ENCODE peak calls at places on chromosomes 16 and 17, in five cellular contexts. One of them, this sample, is unnamed.

GRCh38 chr16:11399261-11399831 is 54.1 kb downstream of the RMI2 start:
- DNase-seq in D341Med: peak; percentile 14
- DNase-seq in mesendoderm: no peak
- DNase-seq in omental fat pad: no peak
- DNase-seq in LoVo: no peak
- DNase-seq in this sample: no peak

GRCh38 chr17:57940217-57940616 is 15.0 kb downstream of the CUEDC1 start:
- DNase-seq in D341Med: no peak
- DNase-seq in mesendoderm: no peak
- DNase-seq in omental fat pad: no peak
- DNase-seq in LoVo: no peak
- DNase-seq in this sample: no peak

GRCh38 chr17:44197980-44198720 is 1.5 kb downstream of the ATXN7L3 start:
- DNase-seq in D341Med: no peak
- DNase-seq in mesendoderm: peak; percentile 42
- DNase-seq in omental fat pad: no peak
- DNase-seq in LoVo: no peak
- DNase-seq in this sample: no peak

GRCh38 chr17:66386789-66387351 is 84.5 kb downstream of the PRKCA start:
- DNase-seq in D341Med: no peak
- DNase-seq in mesendoderm: no peak
- DNase-seq in omental fat pad: no peak
- DNase-seq in LoVo: peak; percentile 55
- DNase-seq in this sample: no peak

GRCh38 chr17:74831442-74832146 is 28.1 kb downstream of the GRIN2C start:
- DNase-seq in D341Med: no peak
- DNase-seq in mesendoderm: no peak
- DNase-seq in omental fat pad: no peak
- DNase-seq in LoVo: no peak
- DNase-seq in this sample: no peak

GRCh38 chr17:77470800-77471733 is 330.3 kb downstream of the SEC14L1 start:
- DNase-seq in D341Med: no peak
- DNase-seq in mesendoderm: peak; percentile 97
- DNase-seq in omental fat pad: no peak
- DNase-seq in LoVo: no peak
- DNase-seq in this sample: no peak

GRCh38 chr17:17345294-17345597 is 42.1 kb downstream of the NT5M start:
- DNase-seq in D341Med: no peak
- DNase-seq in mesendoderm: no peak
- DNase-seq in omental fat pad: no peak
- DNase-seq in LoVo: no peak
- DNase-seq in this sample: no peak

GRCh38 chr17:34300652-34301390 is 15.3 kb downstream of the CCL11 start:
- DNase-seq in D341Med: no peak
- DNase-seq in mesendoderm: no peak
- DNase-seq in omental fat pad: no peak
- DNase-seq in LoVo: no peak
- DNase-seq in this sample: no peak

GRCh38 chr17:68491381-68491849 is 20.8 kb upstream of the PRKAR1A start:
- DNase-seq in D341Med: no peak
- DNase-seq in mesendoderm: no peak
- DNase-seq in omental fat pad: no peak
- DNase-seq in LoVo: no peak
- DNase-seq in this sample: no peak

GRCh38 chr16:83689385-83689831 is 118.4 kb upstream of the HSBP1 start:
- DNase-seq in D341Med: no peak
- DNase-seq in mesendoderm: peak; percentile 58
- DNase-seq in omental fat pad: no peak
- DNase-seq in LoVo: peak; percentile 3
- DNase-seq in this sample: no peak

GRCh38 chr17:73657473-73658116 is 13.3 kb upstream of the SDK2 start:
- DNase-seq in D341Med: peak; percentile 88
- DNase-seq in mesendoderm: peak; percentile 84
- DNase-seq in omental fat pad: no peak
- DNase-seq in LoVo: peak; percentile 45
- DNase-seq in this sample: no peak

GRCh38 chr16:27097671-27098275 is 31.0 kb downstream of the C16orf82 start:
- DNase-seq in D341Med: no peak
- DNase-seq in mesendoderm: no peak
- DNase-seq in omental fat pad: no peak
- DNase-seq in LoVo: no peak
- DNase-seq in this sample: peak; percentile 44

GRCh38 chr16:88472637-88473205 is 19.6 kb downstream of the ZFPM1 start:
- DNase-seq in D341Med: no peak
- DNase-seq in mesendoderm: no peak
- DNase-seq in omental fat pad: no peak
- DNase-seq in LoVo: no peak
- DNase-seq in this sample: no peak

GRCh38 chr17:3660311-3660891 is 8.0 kb downstream of the TAX1BP3 start:
- DNase-seq in D341Med: no peak
- DNase-seq in mesendoderm: no peak
- DNase-seq in omental fat pad: no peak
- DNase-seq in LoVo: no peak
- DNase-seq in this sample: no peak

GRCh38 chr16:86952769-86953168 is 364.4 kb downstream of the C16orf95 start:
- DNase-seq in D341Med: no peak
- DNase-seq in mesendoderm: peak; percentile 55
- DNase-seq in omental fat pad: no peak
- DNase-seq in LoVo: no peak
- DNase-seq in this sample: no peak

GRCh38 chr16:83859265-83859664 is 39.6 kb upstream of the MLYCD start:
- DNase-seq in D341Med: no peak
- DNase-seq in mesendoderm: no peak
- DNase-seq in omental fat pad: no peak
- DNase-seq in LoVo: no peak
- DNase-seq in this sample: no peak

GRCh38 chr17:8406174-8406573 is 8.5 kb upstream of the RNF222 start:
- DNase-seq in D341Med: no peak
- DNase-seq in mesendoderm: no peak
- DNase-seq in omental fat pad: no peak
- DNase-seq in LoVo: no peak
- DNase-seq in this sample: no peak

GRCh38 chr16:17590711-17591654 is 120.2 kb upstream of the XYLT1 start:
- DNase-seq in D341Med: no peak
- DNase-seq in mesendoderm: peak; percentile 9
- DNase-seq in omental fat pad: no peak
- DNase-seq in LoVo: no peak
- DNase-seq in this sample: no peak

GRCh38 chr17:29195465-29196081 is 15.4 kb upstream of the MYO18A start:
- DNase-seq in D341Med: no peak
- DNase-seq in mesendoderm: no peak
- DNase-seq in omental fat pad: no peak
- DNase-seq in LoVo: no peak
- DNase-seq in this sample: no peak

GRCh38 chr16:87464691-87465300 is 28.0 kb downstream of the ZCCHC14 start:
- DNase-seq in D341Med: no peak
- DNase-seq in mesendoderm: no peak
- DNase-seq in omental fat pad: peak; percentile 76
- DNase-seq in LoVo: no peak
- DNase-seq in this sample: peak; percentile 47

GRCh38 chr17:73564856-73565255 is 79.4 kb downstream of the SDK2 start:
- DNase-seq in D341Med: no peak
- DNase-seq in mesendoderm: no peak
- DNase-seq in omental fat pad: no peak
- DNase-seq in LoVo: no peak
- DNase-seq in this sample: no peak